ENCODE peak calls at places on chromosomes 4 and X, in ten cellular contexts. R is psoas muscle; Q is RWPE2; N is SK-N-SH; U is left ventricle myocardium inferior; V is upper lobe of right lung; D is ovary; T is adrenal gland; G is CD8-positive, alpha-beta memory T cell; H is cardiac muscle cell. B is an unnamed sample.

GRCh38 chr4:89469930-89470375 is 162.4 kb upstream of the GPRIN3 start:
- DNase-seq in R (no peak), Q (no peak), N (no peak), U (no peak), V (no peak), D (no peak), T (no peak), G (peak; percentile 3), H (peak; percentile 94), B (no peak)

GRCh38 chrX:131746491-131746968 is 202.7 kb downstream of the OR13H1 start:
- DNase-seq in R (peak; percentile 76), Q (no peak), N (peak; percentile 62), U (no peak), V (no peak), D (peak; percentile 87), T (peak; percentile 76), G (peak; percentile 83), H (no peak), B (peak; percentile 77)

GRCh38 chr4:165711912-165712311 is 161.1 kb upstream of the TLL1 start:
- DNase-seq in R (no peak), Q (no peak), N (no peak), U (no peak), V (no peak), D (no peak), T (no peak), G (no peak), H (no peak), B (no peak)

GRCh38 chrX:112738347-112739033 is 58.8 kb upstream of the LHFPL1 start:
- DNase-seq in R (no peak), Q (no peak), N (no peak), U (no peak), V (no peak), D (no peak), T (no peak), G (no peak), H (no peak), B (no peak)

GRCh38 chrX:155048997-155049619 is 21.8 kb downstream of the CMC4 start:
- DNase-seq in R (peak; percentile 19), Q (no peak), N (peak; percentile 39), U (no peak), V (no peak), D (peak; percentile 32), T (peak; percentile 50), G (peak; percentile 54), H (peak; percentile 74), B (peak; percentile 67)

GRCh38 chr4:26342328-26343040 is 21.7 kb downstream of the RBPJ start:
- DNase-seq in R (no peak), Q (no peak), N (no peak), U (no peak), V (no peak), D (no peak), T (no peak), G (no peak), H (peak; percentile 58), B (no peak)

GRCh38 chrX:16786791-16787735 is 797 bp downstream of the TXLNG start:
- DNase-seq in R (peak; percentile 35), Q (no peak), N (peak; percentile 68), U (no peak), V (peak; percentile 69), D (peak; percentile 41), T (peak; percentile 47), G (peak; percentile 59), H (peak; percentile 8), B (peak; percentile 11)

GRCh38 chrX:103376979-103377324 is 614 bp downstream of the BEX3 start:
- DNase-seq in R (no peak), Q (no peak), N (peak; percentile 67), U (no peak), V (no peak), D (no peak), T (peak; percentile 16), G (no peak), H (peak; percentile 51), B (peak; percentile 19)

GRCh38 chr4:15753786-15754185 is 24.3 kb upstream of the CD38 start:
- DNase-seq in R (peak; percentile 47), Q (no peak), N (no peak), U (peak; percentile 76), V (no peak), D (no peak), T (peak; percentile 77), G (no peak), H (peak; percentile 61), B (no peak)

GRCh38 chr4:186015212-186015817 is 53.6 kb upstream of the TLR3 start:
- DNase-seq in R (no peak), Q (no peak), N (no peak), U (peak; percentile 40), V (no peak), D (no peak), T (no peak), G (no peak), H (no peak), B (peak; percentile 24)

GRCh38 chrX:22109442-22109841 is 77.3 kb downstream of the PHEX start:
- DNase-seq in R (no peak), Q (no peak), N (no peak), U (no peak), V (no peak), D (no peak), T (no peak), G (no peak), H (no peak), B (no peak)

GRCh38 chr4:145890689-145891088 is 47.9 kb downstream of the ZNF827 start:
- DNase-seq in R (no peak), Q (no peak), N (no peak), U (no peak), V (no peak), D (no peak), T (no peak), G (no peak), H (no peak), B (no peak)

GRCh38 chrX:5746231-5746630 is 482.4 kb downstream of the NLGN4X start:
- DNase-seq in R (no peak), Q (no peak), N (no peak), U (no peak), V (no peak), D (no peak), T (no peak), G (no peak), H (no peak), B (no peak)
- H3K27me3 ChIP-seq in R (no peaks in the 10 kb centered on the region), Q (no peaks in the 10 kb centered on the region), N (no peaks in the 10 kb centered on the region), U (no peaks in the 10 kb centered on the region), V (no peaks in the 10 kb centered on the region), D (no peaks in the 10 kb centered on the region), T (no peaks in the 10 kb centered on the region), G (no peaks in the 10 kb centered on the region), H (no peaks in the 10 kb centered on the region), B (no peaks in the 10 kb centered on the region)

GRCh38 chr4:101791189-101791572 is 651 bp downstream of the BANK1 start:
- DNase-seq in R (no peak), Q (no peak), N (no peak), U (no peak), V (no peak), D (no peak), T (no peak), G (no peak), H (no peak), B (no peak)

GRCh38 chr4:101787917-101788316 is 2.6 kb upstream of the BANK1 start:
- DNase-seq in R (no peak), Q (no peak), N (no peak), U (no peak), V (no peak), D (no peak), T (no peak), G (no peak), H (no peak), B (no peak)

GRCh38 chr4:101792056-101792575 is 1.6 kb downstream of the BANK1 start:
- DNase-seq in R (no peak), Q (no peak), N (no peak), U (no peak), V (no peak), D (no peak), T (no peak), G (no peak), H (no peak), B (no peak)

GRCh38 chr4:101793397-101793796 is 2.9 kb downstream of the BANK1 start:
- DNase-seq in R (no peak), Q (no peak), N (no peak), U (no peak), V (no peak), D (no peak), T (no peak), G (no peak), H (no peak), B (no peak)

DNA sequence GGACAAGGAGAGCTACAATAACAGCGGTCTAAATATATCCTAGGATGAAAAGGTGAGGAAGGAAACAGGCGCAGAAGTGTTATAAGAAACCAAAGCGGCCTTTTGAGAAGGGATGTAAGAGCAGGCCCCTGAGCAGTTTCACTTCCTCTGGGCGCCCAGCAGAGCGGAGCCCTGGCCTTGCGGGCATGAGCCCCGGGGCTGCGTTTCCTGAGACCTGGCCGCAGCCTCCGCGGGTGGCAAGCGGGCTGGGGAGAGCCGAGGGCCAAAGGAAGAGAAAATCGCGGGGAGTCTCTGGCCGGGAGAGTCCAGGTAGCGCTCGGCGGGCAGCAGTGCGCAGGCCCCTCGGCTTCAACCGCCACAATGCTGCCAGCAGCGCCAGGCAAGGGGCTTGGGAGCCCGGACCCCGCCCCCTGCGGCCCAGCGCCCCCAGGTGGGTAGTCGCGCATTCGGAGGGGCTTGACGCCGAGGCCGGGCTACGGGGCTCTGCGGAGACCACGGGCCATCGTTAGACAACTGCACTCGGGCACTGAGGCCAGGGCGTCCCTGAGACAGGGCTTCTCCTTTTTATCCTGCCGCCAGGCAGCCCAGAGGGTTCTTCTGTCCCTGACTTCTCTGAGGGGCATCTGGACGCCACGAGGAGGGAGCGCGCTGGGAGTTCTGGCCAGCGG is at the start of gene BANK1:
- DNase-seq in R (peak; percentile 30), Q (no peak), N (peak; percentile 11), U (peak; percentile 18), V (peak; percentile 86), D (no peak), T (peak; percentile 66), G (peak; percentile 18), H (peak; percentile 54), B (peak; percentile 5)
- H3K4me3 ChIP-seq in R (peak within 1 kb of the TSS; percentile 67), Q (peak within 1 kb of the TSS; percentile 30), N (no peak within 1 kb of the TSS), U (peak within 1 kb of the TSS; percentile 62), V (peak within 1 kb of the TSS; percentile 55), D (peak within 1 kb of the TSS; percentile 43), T (peak within 1 kb of the TSS; percentile 54), G (peak within 1 kb of the TSS; percentile 5), H (peak within 1 kb of the TSS; percentile 25), B (no peak within 1 kb of the TSS)

GRCh38 chrX:153457827-153458466 is 12.1 kb upstream of the TREX2 start:
- DNase-seq in R (peak; percentile 6), Q (no peak), N (no peak), U (no peak), V (no peak), D (no peak), T (no peak), G (no peak), H (no peak), B (no peak)
- H3K27me3 ChIP-seq in R (no peaks in the 10 kb centered on the region), Q (no peaks in the 10 kb centered on the region), N (no peaks in the 10 kb centered on the region), U (no peaks in the 10 kb centered on the region), V (no peaks in the 10 kb centered on the region), D (no peaks in the 10 kb centered on the region), T (no peaks in the 10 kb centered on the region), G (no peaks in the 10 kb centered on the region), H (no peaks in the 10 kb centered on the region), B (no peaks in the 10 kb centered on the region)

DNA sequence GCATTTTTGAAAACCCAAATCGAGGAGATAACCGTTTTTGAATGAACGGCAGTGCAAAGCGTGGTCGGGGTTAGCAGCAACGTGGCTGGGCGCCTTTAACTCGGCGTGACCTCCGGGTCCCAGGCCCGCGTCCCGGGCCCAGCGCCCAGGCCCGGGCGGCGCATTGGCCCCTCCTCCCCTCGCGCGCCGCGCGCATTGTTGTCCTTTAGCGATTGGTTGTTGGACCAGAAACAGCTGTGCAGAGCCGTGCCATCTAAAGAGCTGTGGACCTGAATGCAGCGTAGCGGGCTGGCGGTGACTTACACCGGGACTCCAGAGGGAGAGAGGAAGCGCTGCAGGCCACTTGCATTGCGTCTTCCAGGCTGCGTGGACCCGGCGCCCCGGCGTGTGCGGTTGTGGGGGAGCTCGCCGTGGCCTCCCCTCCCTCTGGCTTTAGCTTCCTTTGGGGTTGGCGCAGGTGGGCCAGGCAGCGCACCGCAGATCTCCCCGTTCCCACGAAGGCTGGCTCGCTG is at the start of gene STOX2:
- DNase-seq in R (peak; percentile 78), Q (no peak), N (peak; percentile 93), U (peak; percentile 86), V (peak; percentile 84), D (peak; percentile 62), T (peak; percentile 86), G (no peak), H (peak; percentile 64), B (peak; percentile 93)
- H3K4me3 ChIP-seq in R (peak within 1 kb of the TSS; percentile 78), Q (peak within 1 kb of the TSS; percentile 33), N (peak within 1 kb of the TSS; percentile 62), U (peak within 1 kb of the TSS; percentile 86), V (peak within 1 kb of the TSS; percentile 68), D (peak within 1 kb of the TSS; percentile 65), T (no peak within 1 kb of the TSS), G (no peak within 1 kb of the TSS), H (peak within 1 kb of the TSS; percentile 64), B (peak within 1 kb of the TSS; percentile 94)